ENCODE peak calls at places on chromosomes 6 and 20, in ten cellular contexts. O is HCT116, D is IMR-90, X is suprapubic skin, B is K562, K is A549, T is body of pancreas, Y is testis, R is GM12878, Z is thyroid gland. V is an unnamed sample.
A peak's percentile ranks its signal among the peaks of the same experiment; 100 is the strongest.

GRCh38 chr20:9889270-9889981 is 50.5 kb upstream of the PAK5 start:
- DNase-seq in O (no peak), D (no peak), X (no peak), B (no peak), K (no peak), T (no peak), Y (no peak), R (peak; percentile 25), Z (no peak), V (peak; percentile 6)

GRCh38 chr6:30075094-30075986 is at the start of gene RNF39:
- DNase-seq in O (no peak), D (no peak), X (no peak), B (peak; percentile 40), K (no peak), T (no peak), Y (peak; percentile 67), R (no peak), Z (no peak), V (no peak)

GRCh38 chr20:58523072-58523681 is 8.0 kb upstream of the APCDD1L start:
- DNase-seq in O (no peak), D (peak; percentile 31), X (no peak), B (no peak), K (no peak), T (no peak), Y (no peak), R (no peak), Z (no peak), V (no peak)

GRCh38 chr6:1856381-1856780 is 246.7 kb downstream of the FOXC1 start:
- DNase-seq in O (no peak), D (peak; percentile 75), X (no peak), B (no peak), K (no peak), T (no peak), Y (peak; percentile 49), R (peak; percentile 60), Z (peak; percentile 31), V (no peak)

GRCh38 chr20:59813948-59814834 is 119.2 kb downstream of the SYCP2 start:
- DNase-seq in O (no peak), D (no peak), X (no peak), B (no peak), K (no peak), T (no peak), Y (peak; percentile 18), R (no peak), Z (no peak), V (no peak)

GRCh38 chr6:43790031-43790430 is 20.0 kb downstream of the VEGFA start:
- DNase-seq in O (no peak), D (no peak), X (no peak), B (no peak), K (no peak), T (no peak), Y (no peak), R (no peak), Z (no peak), V (no peak)

GRCh38 chr6:6893701-6894100 is 214.1 kb upstream of the RREB1 start:
- DNase-seq in O (no peak), D (no peak), X (no peak), B (no peak), K (no peak), T (no peak), Y (no peak), R (no peak), Z (no peak), V (no peak)

GRCh38 chr20:15924556-15924955 is 648.7 kb downstream of the KIF16B start:
- DNase-seq in O (no peak), D (no peak), X (no peak), B (no peak), K (no peak), T (no peak), Y (no peak), R (no peak), Z (no peak), V (no peak)

GRCh38 chr6:152669894-152670293 is 27.8 kb upstream of the MYCT1 start:
- DNase-seq in O (peak; percentile 33), D (peak; percentile 60), X (no peak), B (no peak), K (peak; percentile 3), T (no peak), Y (no peak), R (no peak), Z (no peak), V (no peak)

GRCh38 chr20:61166324-61166723 is 85.7 kb upstream of the CDH4 start:
- DNase-seq in O (no peak), D (no peak), X (no peak), B (no peak), K (no peak), T (no peak), Y (no peak), R (no peak), Z (no peak), V (no peak)

GRCh38 chr20:37355252-37356180 is 9.6 kb downstream of the SRC start:
- DNase-seq in O (no peak), D (no peak), X (peak; percentile 60), B (no peak), K (no peak), T (no peak), Y (no peak), R (no peak), Z (no peak), V (no peak)

GRCh38 chr20:13765868-13766416 is 18.8 kb downstream of the ESF1 start:
- DNase-seq in O (no peak), D (no peak), X (no peak), B (no peak), K (no peak), T (no peak), Y (no peak), R (no peak), Z (no peak), V (no peak)

GRCh38 chr20:62977613-62978558 is 25.4 kb downstream of the SLC17A9 start:
- DNase-seq in O (peak; percentile 51), D (no peak), X (no peak), B (peak; percentile 35), K (peak; percentile 49), T (no peak), Y (no peak), R (peak; percentile 71), Z (no peak), V (peak; percentile 52)
- TF ChIP-seq POLR2A in O (no peak), D (no peak), X (no peak), B (no peak), K (no peak), T (no peak), Y (no peak), R (peak; percentile 71), Z (no peak), V (no peak)

DNA sequence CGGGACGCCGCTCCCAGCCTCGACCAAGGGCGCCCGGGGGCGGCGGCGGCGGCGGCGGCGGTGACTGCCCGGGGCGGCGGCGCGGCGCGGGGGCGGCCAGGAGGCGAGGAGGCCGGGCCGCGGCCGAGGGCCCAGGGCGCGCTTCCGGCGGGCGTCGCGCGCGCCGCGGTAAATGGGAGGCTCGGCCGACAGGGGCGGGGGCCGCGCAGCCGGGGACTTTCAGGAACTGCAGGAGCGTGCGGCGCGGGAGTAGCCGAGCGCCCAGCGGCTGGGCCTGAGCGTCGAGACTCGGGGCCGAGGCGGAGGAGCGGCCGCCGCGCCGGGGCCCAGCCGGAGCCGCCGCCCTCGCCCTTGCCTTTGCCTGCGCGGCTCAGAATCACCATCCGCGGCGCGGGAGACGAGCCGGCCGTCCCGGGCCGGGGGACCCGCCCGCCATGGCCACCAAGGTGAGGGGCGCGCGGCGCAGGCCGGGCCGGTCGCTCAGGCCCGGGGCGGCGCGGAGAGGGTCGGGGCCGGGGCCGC is at the start of gene SNX9:
- DNase-seq in O (peak; percentile 29), D (peak; percentile 72), X (peak; percentile 85), B (peak; percentile 94), K (peak; percentile 38), T (peak; percentile 81), Y (peak; percentile 86), R (no peak), Z (peak; percentile 77), V (peak; percentile 47)
- TF ChIP-seq POLR2A in O (no peak), D (peak; percentile 87), X (peak; percentile 40), B (no peak), K (peak; percentile 43), T (peak; percentile 56), Y (no peak), R (peak; percentile 58), Z (peak; percentile 86), V (peak; percentile 52)

DNA sequence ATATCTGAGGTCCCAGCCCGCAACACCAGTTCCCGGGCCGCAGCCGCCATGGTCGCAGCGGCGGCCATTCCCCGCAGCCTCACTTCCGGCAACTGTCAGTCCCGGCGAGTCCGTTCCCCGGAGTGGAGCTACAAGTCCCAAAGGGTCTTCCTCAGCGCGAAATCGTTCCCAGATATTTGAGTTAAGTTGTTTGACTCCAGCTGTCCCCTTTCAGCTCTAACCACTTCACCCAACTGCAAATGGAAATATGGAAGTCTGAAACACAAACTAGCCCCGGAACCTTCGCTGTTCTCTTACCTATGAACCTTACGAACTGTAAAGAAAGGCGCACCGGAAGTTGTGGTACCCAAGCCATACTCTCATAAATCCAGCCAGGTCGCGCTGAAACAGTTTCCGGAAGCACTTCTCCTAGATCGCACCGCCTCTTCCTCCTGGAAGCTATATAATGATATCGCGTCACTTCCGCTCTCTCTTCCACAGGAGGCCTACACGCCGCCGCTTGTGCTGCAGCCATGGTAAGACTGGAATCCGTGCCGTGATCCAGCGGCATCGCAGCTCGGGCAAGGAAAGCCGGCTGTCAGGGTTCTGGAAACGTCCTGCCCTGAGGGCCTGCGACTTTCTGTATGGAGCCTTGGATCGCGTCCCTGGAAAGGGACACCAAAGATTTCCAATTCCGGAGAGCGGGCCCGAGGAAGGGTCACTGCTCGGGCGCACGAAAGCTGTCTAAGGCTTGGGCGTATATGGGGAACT is at the start of the genes RPS18 and VPS52:
- DNase-seq in O (peak; percentile 99), D (peak; percentile 100), X (peak; percentile 98), B (peak; percentile 100), K (peak; percentile 76), T (peak; percentile 94), Y (peak; percentile 99), R (peak; percentile 96), Z (peak; percentile 92), V (no peak)
- TF ChIP-seq POLR2A in O (peak; percentile 98), D (peak; percentile 99), X (peak; percentile 85), B (peak; percentile 100), K (peak; percentile 98), T (peak; percentile 97), Y (peak; percentile 96), R (peak; percentile 100), Z (peak; percentile 97), V (peak; percentile 98)

GRCh38 chr6:32625137-32625536 is 12.1 kb upstream of the HLA-DQA1 start:
- DNase-seq in O (no peak), D (no peak), X (no peak), B (no peak), K (no peak), T (no peak), Y (no peak), R (no peak), Z (no peak), V (no peak)

GRCh38 chr6:32624565-32624964 is 12.6 kb upstream of the HLA-DQA1 start:
- DNase-seq in O (no peak), D (no peak), X (no peak), B (no peak), K (no peak), T (no peak), Y (no peak), R (no peak), Z (no peak), V (no peak)

GRCh38 chr6:32627831-32628230 is 9.4 kb upstream of the HLA-DQA1 start:
- DNase-seq in O (no peak), D (peak; percentile 43), X (no peak), B (no peak), K (no peak), T (no peak), Y (peak; percentile 47), R (peak; percentile 55), Z (no peak), V (no peak)

GRCh38 chr6:32623693-32624092 is 13.5 kb upstream of the HLA-DQA1 start:
- DNase-seq in O (no peak), D (no peak), X (no peak), B (no peak), K (no peak), T (no peak), Y (no peak), R (no peak), Z (no peak), V (no peak)

GRCh38 chr6:32627249-32627648 is 10.0 kb upstream of the HLA-DQA1 start:
- DNase-seq in O (no peak), D (no peak), X (no peak), B (no peak), K (no peak), T (no peak), Y (no peak), R (no peak), Z (no peak), V (no peak)
- TF ChIP-seq POLR2A in O (no peak), D (no peak), X (no peak), B (no peak), K (no peak), T (no peak), Y (no peak), R (no peak), Z (no peak), V (no peak)